ENCODE peak calls at places on chromosomes 2 and 18, in ten cellular contexts. C is stimulated activated CD4-positive, alpha-beta T cell treated with anti-CD3 and anti-CD28 coated beads, Interleukin-15, amount 100 ng/mL, for 1 hour; S is nephron progenitor cell; E is non-pigmented ciliary epithelial cell; R is HTR-8/SVneo; P is hypothalamus; Z is A549; W is upper lobe of right lung; T is testis; Y is T follicular helper cell. L is an unnamed sample.

GRCh38 chr2:115369380-115369779 is 926.9 kb downstream of the DPP10 start:
- DNase-seq in T (no peak), Z (no peak), R (no peak), W (no peak), Y (no peak), P (no peak), C (no peak), E (no peak), S (no peak), L (no peak)

GRCh38 chr2:225824748-225825449 is 425.4 kb downstream of the NYAP2 start:
- DNase-seq in W (no peak), E (no peak), T (no peak), P (no peak), Y (no peak), C (no peak), Z (no peak), S (no peak), R (no peak), L (no peak)

GRCh38 chr18:39946623-39947061 is 2008.4 kb upstream of the PIK3C3 start:
- DNase-seq in T (peak), W (no peak), P (no peak), Z (peak), S (no peak), Y (no peak), R (peak), C (no peak), E (peak), L (peak)

GRCh38 chr2:111161971-111162370 is 41.3 kb downstream of the BCL2L11 start:
- DNase-seq in P (no peak), C (no peak), R (no peak), S (no peak), E (no peak), T (no peak), Z (no peak), W (no peak), Y (no peak), L (no peak)

GRCh38 chr18:9708882-9709877 is 1.1 kb downstream of the RAB31 start:
- DNase-seq in R (no peak), T (peak), C (no peak), Y (no peak), E (no peak), W (peak), Z (no peak), S (peak), P (no peak), L (peak)

GRCh38 chr2:146241023-146241422 is 1603.8 kb upstream of the ACVR2A start:
- DNase-seq in Z (no peak), P (no peak), R (no peak), Y (no peak), C (no peak), E (no peak), W (no peak), S (no peak), T (no peak), L (no peak)

GRCh38 chr2:180203972-180204371 is 196.9 kb upstream of the CWC22 start:
- DNase-seq in Z (no peak), P (no peak), Y (no peak), W (no peak), E (peak), T (no peak), R (no peak), S (no peak), C (no peak), L (peak)

GRCh38 chr18:74506405-74507119 is 10.4 kb downstream of the CNDP2 start:
- DNase-seq in C (no peak), R (no peak), Z (no peak), E (no peak), Y (no peak), P (no peak), T (no peak), W (no peak), S (no peak), L (no peak)

GRCh38 chr2:241496904-241497877 is 11.2 kb downstream of the STK25 start:
- DNase-seq in E (no peak), P (no peak), S (no peak), C (no peak), Z (no peak), Y (no peak), T (no peak), R (no peak), W (peak), L (no peak)

GRCh38 chr2:106044021-106044420 is 150.1 kb downstream of the UXS1 start:
- DNase-seq in W (no peak), S (no peak), R (no peak), T (no peak), P (no peak), E (no peak), Z (no peak), C (no peak), Y (no peak), L (no peak)

GRCh38 chr18:55555628-55556027 is 32.4 kb downstream of the TCF4 start:
- DNase-seq in Y (no peak), P (no peak), R (no peak), S (no peak), C (no peak), W (no peak), E (no peak), Z (no peak), T (no peak), L (no peak)

GRCh38 chr2:11681722-11682589 is 12.0 kb upstream of the NTSR2 start:
- DNase-seq in R (peak), Y (peak), P (no peak), W (no peak), T (peak), S (peak), E (no peak), Z (peak), C (peak), L (no peak)

GRCh38 chr18:57516068-57516467 is 70.4 kb downstream of the FECH start:
- DNase-seq in P (no peak), Y (no peak), C (no peak), S (no peak), R (no peak), Z (no peak), E (no peak), W (no peak), T (no peak), L (no peak)

GRCh38 chr2:173808676-173809075 is 156.5 kb downstream of the SP3 start:
- DNase-seq in E (no peak), S (no peak), T (no peak), P (no peak), W (no peak), C (no peak), Y (no peak), R (no peak), Z (no peak), L (no peak)

GRCh38 chr2:29616569-29616968 is 304.8 kb downstream of the ALK start:
- DNase-seq in S (no peak), C (no peak), W (no peak), E (no peak), Y (no peak), P (no peak), Z (no peak), R (no peak), T (no peak), L (no peak)

GRCh38 chr2:222753251-222753824 is 81.9 kb downstream of the MOGAT1 start:
- DNase-seq in C (no peak), S (no peak), Z (no peak), T (peak), Y (no peak), W (no peak), E (no peak), R (no peak), P (no peak), L (no peak)

GRCh38 chr2:40367032-40367431 is 84.9 kb downstream of the SLC8A1 start:
- DNase-seq in C (no peak), E (no peak), R (no peak), Z (no peak), P (no peak), T (no peak), W (no peak), S (no peak), Y (no peak), L (no peak)

GRCh38 chr2:144516981-144517824 is 2.7 kb downstream of the ZEB2 start:
- DNase-seq in Y (no peak), R (no peak), C (peak), P (no peak), Z (peak), E (peak), W (peak), S (peak), T (peak), L (peak)

GRCh38 chr2:3256157-3256556 is 121.5 kb downstream of the EIPR1 start:
- DNase-seq in Y (no peak), T (no peak), E (no peak), C (no peak), P (no peak), W (no peak), Z (no peak), R (no peak), S (no peak), L (no peak)

L was measured in renal cortical epithelial cell.